ENCODE peak calls at places on chromosomes 12 and 14, in eight cellular contexts. One of them, this sample, is unnamed.
A peak's percentile ranks its signal among the peaks of the same experiment; 100 is the strongest.

GRCh38 chr14:88729159-88729558 is 63.6 kb downstream of the EML5 start:
- DNase-seq in cardiac fibroblast: no peak
- DNase-seq in CD4-positive, alpha-beta T cell: no peak
- DNase-seq in GM13977: no peak
- DNase-seq in A549: peak; percentile 13
- DNase-seq in foreskin fibroblast: no peak
- DNase-seq in kidney: no peak
- DNase-seq in stomach: no peak
- DNase-seq in this sample: no peak

GRCh38 chr14:66650491-66650911 is 142.6 kb downstream of the GPHN start:
- DNase-seq in cardiac fibroblast: peak; percentile 47
- DNase-seq in CD4-positive, alpha-beta T cell: no peak
- DNase-seq in kidney: no peak
- DNase-seq in foreskin fibroblast: no peak
- DNase-seq in A549: no peak
- DNase-seq in stomach: no peak
- DNase-seq in GM13977: no peak
- DNase-seq in this sample: no peak

GRCh38 chr14:60095781-60096450 is 4.2 kb downstream of the PCNX4 start:
- DNase-seq in A549: no peak
- DNase-seq in CD4-positive, alpha-beta T cell: no peak
- DNase-seq in kidney: no peak
- DNase-seq in foreskin fibroblast: peak; percentile 75
- DNase-seq in stomach: no peak
- DNase-seq in cardiac fibroblast: peak; percentile 52
- DNase-seq in GM13977: no peak
- DNase-seq in this sample: no peak

GRCh38 chr12:98901189-98901588 is 256.1 kb downstream of the APAF1 start:
- DNase-seq in cardiac fibroblast: no peak
- DNase-seq in A549: no peak
- DNase-seq in kidney: no peak
- DNase-seq in CD4-positive, alpha-beta T cell: no peak
- DNase-seq in GM13977: no peak
- DNase-seq in foreskin fibroblast: no peak
- DNase-seq in stomach: no peak
- DNase-seq in this sample: no peak

GRCh38 chr14:91419451-91419850 is 1.8 kb upstream of the CCDC88C start:
- DNase-seq in stomach: no peak
- DNase-seq in foreskin fibroblast: no peak
- DNase-seq in kidney: no peak
- DNase-seq in GM13977: no peak
- DNase-seq in CD4-positive, alpha-beta T cell: no peak
- DNase-seq in A549: no peak
- DNase-seq in cardiac fibroblast: no peak
- DNase-seq in this sample: no peak

GRCh38 chr12:132624186-132624855 is 5.7 kb downstream of the P2RX2 start:
- DNase-seq in kidney: no peak
- DNase-seq in GM13977: no peak
- DNase-seq in A549: no peak
- DNase-seq in stomach: no peak
- DNase-seq in cardiac fibroblast: no peak
- DNase-seq in CD4-positive, alpha-beta T cell: no peak
- DNase-seq in foreskin fibroblast: no peak
- DNase-seq in this sample: no peak

GRCh38 chr14:54617467-54617866 is 50.5 kb downstream of the SAMD4A start:
- DNase-seq in cardiac fibroblast: no peak
- DNase-seq in kidney: no peak
- DNase-seq in CD4-positive, alpha-beta T cell: no peak
- DNase-seq in A549: no peak
- DNase-seq in foreskin fibroblast: no peak
- DNase-seq in GM13977: no peak
- DNase-seq in stomach: no peak
- DNase-seq in this sample: no peak

GRCh38 chr12:57089259-57090245 is 638 bp downstream of the NAB2 start:
- DNase-seq in foreskin fibroblast: no peak
- DNase-seq in cardiac fibroblast: peak; percentile 85
- DNase-seq in GM13977: peak; percentile 44
- DNase-seq in A549: no peak
- DNase-seq in CD4-positive, alpha-beta T cell: no peak
- DNase-seq in kidney: peak; percentile 93
- DNase-seq in stomach: peak; percentile 58
- DNase-seq in this sample: no peak

GRCh38 chr14:91554535-91555332 is 44.6 kb upstream of the PPP4R3A start:
- DNase-seq in foreskin fibroblast: no peak
- DNase-seq in stomach: no peak
- DNase-seq in GM13977: no peak
- DNase-seq in A549: no peak
- DNase-seq in kidney: no peak
- DNase-seq in cardiac fibroblast: no peak
- DNase-seq in CD4-positive, alpha-beta T cell: no peak
- DNase-seq in this sample: no peak

GRCh38 chr12:127761880-127762279 is 505.1 kb upstream of the TMEM132C start:
- DNase-seq in kidney: no peak
- DNase-seq in cardiac fibroblast: no peak
- DNase-seq in foreskin fibroblast: no peak
- DNase-seq in A549: no peak
- DNase-seq in stomach: no peak
- DNase-seq in CD4-positive, alpha-beta T cell: no peak
- DNase-seq in GM13977: no peak
- DNase-seq in this sample: no peak

GRCh38 chr14:67787673-67788072 is 28.7 kb downstream of the ZFYVE26 start:
- DNase-seq in stomach: no peak
- DNase-seq in CD4-positive, alpha-beta T cell: no peak
- DNase-seq in foreskin fibroblast: no peak
- DNase-seq in A549: no peak
- DNase-seq in cardiac fibroblast: no peak
- DNase-seq in GM13977: no peak
- DNase-seq in kidney: no peak
- DNase-seq in this sample: no peak

GRCh38 chr12:100995201-100995600 is 200.6 kb downstream of the ANO4 start:
- DNase-seq in GM13977: peak; percentile 21
- DNase-seq in foreskin fibroblast: peak; percentile 15
- DNase-seq in cardiac fibroblast: peak; percentile 36
- DNase-seq in stomach: no peak
- DNase-seq in CD4-positive, alpha-beta T cell: no peak
- DNase-seq in kidney: no peak
- DNase-seq in A549: no peak
- DNase-seq in this sample: no peak

GRCh38 chr12:100992194-100992593 is 197.6 kb downstream of the ANO4 start:
- DNase-seq in cardiac fibroblast: no peak
- DNase-seq in kidney: no peak
- DNase-seq in foreskin fibroblast: no peak
- DNase-seq in stomach: no peak
- DNase-seq in A549: no peak
- DNase-seq in GM13977: no peak
- DNase-seq in CD4-positive, alpha-beta T cell: no peak
- DNase-seq in this sample: no peak

GRCh38 chr12:100991059-100991562 is 196.5 kb downstream of the ANO4 start:
- DNase-seq in stomach: no peak
- DNase-seq in kidney: no peak
- DNase-seq in GM13977: no peak
- DNase-seq in foreskin fibroblast: no peak
- DNase-seq in CD4-positive, alpha-beta T cell: no peak
- DNase-seq in A549: no peak
- DNase-seq in cardiac fibroblast: no peak
- DNase-seq in this sample: no peak

GRCh38 chr12:100995771-100996170 is 201.2 kb downstream of the ANO4 start:
- DNase-seq in GM13977: peak; percentile 7
- DNase-seq in foreskin fibroblast: no peak
- DNase-seq in A549: no peak
- DNase-seq in CD4-positive, alpha-beta T cell: no peak
- DNase-seq in stomach: no peak
- DNase-seq in kidney: no peak
- DNase-seq in cardiac fibroblast: no peak
- DNase-seq in this sample: no peak

GRCh38 chr12:100993916-100994315 is 199.3 kb downstream of the ANO4 start:
- DNase-seq in foreskin fibroblast: no peak
- DNase-seq in cardiac fibroblast: no peak
- DNase-seq in A549: no peak
- DNase-seq in CD4-positive, alpha-beta T cell: no peak
- DNase-seq in stomach: no peak
- DNase-seq in kidney: no peak
- DNase-seq in GM13977: no peak
- DNase-seq in this sample: no peak
- TF ChIP-seq CTCF in foreskin fibroblast: no peak
- TF ChIP-seq CTCF in cardiac fibroblast: no peak
- TF ChIP-seq CTCF in A549: no peak
- TF ChIP-seq CTCF in CD4-positive, alpha-beta T cell: no peak
- TF ChIP-seq CTCF in stomach: no peak
- TF ChIP-seq CTCF in kidney: no peak
- TF ChIP-seq CTCF in GM13977: no peak
- TF ChIP-seq CTCF in this sample: no peak

GRCh38 chr14:102776761-102777710 is at the start of gene TRAF3:
- DNase-seq in foreskin fibroblast: peak; percentile 68
- DNase-seq in stomach: peak; percentile 70
- DNase-seq in GM13977: peak; percentile 98
- DNase-seq in CD4-positive, alpha-beta T cell: peak; percentile 85
- DNase-seq in A549: peak; percentile 81
- DNase-seq in cardiac fibroblast: peak; percentile 78
- DNase-seq in kidney: peak; percentile 91
- DNase-seq in this sample: no peak

GRCh38 chr14:102777711-102778615 is 714 bp downstream of the TRAF3 start:
- DNase-seq in stomach: no peak
- DNase-seq in A549: no peak
- DNase-seq in GM13977: no peak
- DNase-seq in CD4-positive, alpha-beta T cell: no peak
- DNase-seq in foreskin fibroblast: no peak
- DNase-seq in kidney: peak; percentile 53
- DNase-seq in cardiac fibroblast: peak; percentile 47
- DNase-seq in this sample: no peak

GRCh38 chr14:102772781-102773570 is 4.3 kb upstream of the TRAF3 start:
- DNase-seq in stomach: no peak
- DNase-seq in kidney: peak; percentile 50
- DNase-seq in GM13977: no peak
- DNase-seq in foreskin fibroblast: no peak
- DNase-seq in A549: no peak
- DNase-seq in CD4-positive, alpha-beta T cell: no peak
- DNase-seq in cardiac fibroblast: peak; percentile 41
- DNase-seq in this sample: no peak

GRCh38 chr14:102775855-102776760 is 1.1 kb upstream of the TRAF3 start:
- DNase-seq in A549: no peak
- DNase-seq in cardiac fibroblast: peak; percentile 79
- DNase-seq in kidney: peak; percentile 74
- DNase-seq in GM13977: peak; percentile 67
- DNase-seq in CD4-positive, alpha-beta T cell: no peak
- DNase-seq in stomach: peak; percentile 42
- DNase-seq in foreskin fibroblast: peak; percentile 72
- DNase-seq in this sample: no peak

DNA sequence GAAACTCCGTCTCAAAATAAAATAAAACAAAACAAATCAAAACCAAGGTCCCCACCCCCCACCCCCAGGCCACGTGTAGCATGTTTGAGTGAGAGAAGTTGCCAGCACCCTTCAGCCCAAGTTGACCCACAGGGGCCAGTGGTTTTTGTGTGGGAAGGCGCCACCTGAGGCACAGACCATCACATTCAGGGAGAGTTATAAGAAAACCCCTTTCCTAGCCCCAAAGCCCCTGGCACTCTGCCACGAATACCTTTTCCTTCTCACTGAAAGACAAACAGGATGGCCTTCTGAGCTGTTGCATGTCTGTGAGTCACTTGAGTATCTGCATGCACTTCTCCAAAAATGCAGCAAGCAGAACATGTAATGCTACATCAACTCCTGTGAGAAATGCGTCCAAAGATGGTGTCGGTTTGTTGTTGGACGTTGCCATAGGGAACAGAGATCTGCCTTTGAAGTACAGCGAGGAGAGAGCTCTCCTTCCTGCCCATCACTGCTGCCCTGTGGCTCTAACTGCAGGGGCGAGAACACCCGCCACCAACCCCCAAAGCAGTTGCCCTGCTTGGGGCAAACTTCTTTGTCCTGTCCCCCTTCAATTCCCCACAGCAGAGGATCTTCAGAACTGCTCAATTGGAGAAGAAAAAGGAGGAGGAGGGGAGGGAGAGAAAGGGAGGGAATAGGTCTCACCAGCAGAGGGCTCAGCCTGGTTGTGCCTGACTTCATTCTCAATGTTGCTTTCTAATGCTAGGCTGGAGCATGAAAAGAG is 2.7 kb upstream of the TRAF3 start:
- DNase-seq in CD4-positive, alpha-beta T cell: peak; percentile 48
- DNase-seq in GM13977: peak; percentile 89
- DNase-seq in A549: peak; percentile 86
- DNase-seq in kidney: peak; percentile 61
- DNase-seq in stomach: peak; percentile 57
- DNase-seq in cardiac fibroblast: peak; percentile 71
- DNase-seq in foreskin fibroblast: peak; percentile 65
- DNase-seq in this sample: peak; percentile 76
- TF ChIP-seq CTCF in CD4-positive, alpha-beta T cell: peak; percentile 73
- TF ChIP-seq CTCF in GM13977: peak; percentile 75
- TF ChIP-seq CTCF in A549: peak; percentile 66
- TF ChIP-seq CTCF in kidney: peak; percentile 68
- TF ChIP-seq CTCF in stomach: no peak
- TF ChIP-seq CTCF in cardiac fibroblast: peak; percentile 87
- TF ChIP-seq CTCF in foreskin fibroblast: peak; percentile 91
- TF ChIP-seq CTCF in this sample: peak; percentile 64

GRCh38 chr12:54012631-54013398 is 4.0 kb downstream of the HOXC8 start:
- DNase-seq in A549: peak; percentile 54
- DNase-seq in cardiac fibroblast: no peak
- DNase-seq in kidney: peak; percentile 39
- DNase-seq in foreskin fibroblast: no peak
- DNase-seq in CD4-positive, alpha-beta T cell: no peak
- DNase-seq in stomach: no peak
- DNase-seq in GM13977: no peak
- DNase-seq in this sample: no peak
- TF ChIP-seq CTCF in A549: no peak
- TF ChIP-seq CTCF in cardiac fibroblast: no peak
- TF ChIP-seq CTCF in kidney: no peak
- TF ChIP-seq CTCF in foreskin fibroblast: no peak
- TF ChIP-seq CTCF in CD4-positive, alpha-beta T cell: no peak
- TF ChIP-seq CTCF in stomach: no peak
- TF ChIP-seq CTCF in GM13977: no peak
- TF ChIP-seq CTCF in this sample: no peak

GRCh38 chr12:9372202-9372601 is 164.0 kb upstream of the PZP start:
- DNase-seq in cardiac fibroblast: peak; percentile 18
- DNase-seq in A549: no peak
- DNase-seq in GM13977: no peak
- DNase-seq in foreskin fibroblast: no peak
- DNase-seq in stomach: no peak
- DNase-seq in kidney: no peak
- DNase-seq in CD4-positive, alpha-beta T cell: no peak
- DNase-seq in this sample: no peak
- TF ChIP-seq CTCF in cardiac fibroblast: peak; percentile 15
- TF ChIP-seq CTCF in A549: no peak
- TF ChIP-seq CTCF in GM13977: peak; percentile 24
- TF ChIP-seq CTCF in foreskin fibroblast: peak; percentile 16
- TF ChIP-seq CTCF in stomach: no peak
- TF ChIP-seq CTCF in kidney: peak; percentile 3
- TF ChIP-seq CTCF in CD4-positive, alpha-beta T cell: no peak
- TF ChIP-seq CTCF in this sample: no peak

GRCh38 chr12:51450333-51450732 is 25.7 kb downstream of the SLC4A8 start:
- DNase-seq in foreskin fibroblast: no peak
- DNase-seq in A549: no peak
- DNase-seq in cardiac fibroblast: no peak
- DNase-seq in stomach: no peak
- DNase-seq in kidney: no peak
- DNase-seq in CD4-positive, alpha-beta T cell: no peak
- DNase-seq in GM13977: no peak
- DNase-seq in this sample: no peak
- TF ChIP-seq CTCF in foreskin fibroblast: no peak
- TF ChIP-seq CTCF in A549: no peak
- TF ChIP-seq CTCF in cardiac fibroblast: no peak
- TF ChIP-seq CTCF in stomach: no peak
- TF ChIP-seq CTCF in kidney: no peak
- TF ChIP-seq CTCF in CD4-positive, alpha-beta T cell: no peak
- TF ChIP-seq CTCF in GM13977: no peak
- TF ChIP-seq CTCF in this sample: no peak